ENCODE peak calls at places on chromosome 7, in five cellular contexts. One of them, this sample, is unnamed.

GRCh38 chr7:22631730-22632129 is 95.3 kb upstream of the IL6 start:
- DNase-seq in neural crest cell: no peak
- DNase-seq in caudate nucleus: no peak
- DNase-seq in hepatocyte: no peak
- DNase-seq in effector memory CD4-positive, alpha-beta T cell: no peak
- DNase-seq in this sample: no peak

GRCh38 chr7:113209449-113210203 is 91.3 kb upstream of the SMIM30 start:
- DNase-seq in effector memory CD4-positive, alpha-beta T cell: no peak
- DNase-seq in neural crest cell: no peak
- DNase-seq in caudate nucleus: no peak
- DNase-seq in hepatocyte: no peak
- DNase-seq in this sample: no peak

GRCh38 chr7:126783613-126784012 is 469.1 kb downstream of the GRM8 start:
- DNase-seq in neural crest cell: no peak
- DNase-seq in caudate nucleus: no peak
- DNase-seq in hepatocyte: no peak
- DNase-seq in effector memory CD4-positive, alpha-beta T cell: no peak
- DNase-seq in this sample: no peak

GRCh38 chr7:68623030-68623429 is 975.2 kb upstream of the AUTS2 start:
- DNase-seq in hepatocyte: no peak
- DNase-seq in effector memory CD4-positive, alpha-beta T cell: no peak
- DNase-seq in neural crest cell: no peak
- DNase-seq in caudate nucleus: no peak
- DNase-seq in this sample: no peak

GRCh38 chr7:155590215-155591023 is 44.1 kb upstream of the CNPY1 start:
- DNase-seq in caudate nucleus: no peak
- DNase-seq in hepatocyte: peak; percentile 54
- DNase-seq in effector memory CD4-positive, alpha-beta T cell: no peak
- DNase-seq in neural crest cell: peak; percentile 20
- DNase-seq in this sample: no peak

GRCh38 chr7:139720705-139721231 is 57.0 kb downstream of the HIPK2 start:
- DNase-seq in effector memory CD4-positive, alpha-beta T cell: no peak
- DNase-seq in neural crest cell: no peak
- DNase-seq in hepatocyte: no peak
- DNase-seq in caudate nucleus: no peak
- DNase-seq in this sample: no peak

GRCh38 chr7:150410131-150410530 is 31.0 kb downstream of the ZNF775 start:
- DNase-seq in neural crest cell: no peak
- DNase-seq in hepatocyte: no peak
- DNase-seq in effector memory CD4-positive, alpha-beta T cell: no peak
- DNase-seq in caudate nucleus: no peak
- DNase-seq in this sample: no peak

GRCh38 chr7:155306677-155307470 is 9.2 kb downstream of the INSIG1 start:
- DNase-seq in effector memory CD4-positive, alpha-beta T cell: no peak
- DNase-seq in hepatocyte: no peak
- DNase-seq in caudate nucleus: no peak
- DNase-seq in neural crest cell: no peak
- DNase-seq in this sample: no peak

GRCh38 chr7:114622189-114622588 is 207.6 kb downstream of the FOXP2 start:
- DNase-seq in caudate nucleus: no peak
- DNase-seq in effector memory CD4-positive, alpha-beta T cell: no peak
- DNase-seq in neural crest cell: no peak
- DNase-seq in hepatocyte: no peak
- DNase-seq in this sample: no peak

GRCh38 chr7:130369110-130369711 is 11.1 kb upstream of the CPA1 start:
- DNase-seq in caudate nucleus: no peak
- DNase-seq in hepatocyte: peak; percentile 56
- DNase-seq in effector memory CD4-positive, alpha-beta T cell: no peak
- DNase-seq in neural crest cell: no peak
- DNase-seq in this sample: no peak

GRCh38 chr7:5574770-5575269 is 151.2 kb upstream of the TNRC18 start:
- DNase-seq in neural crest cell: no peak
- DNase-seq in effector memory CD4-positive, alpha-beta T cell: no peak
- DNase-seq in caudate nucleus: no peak
- DNase-seq in hepatocyte: no peak
- DNase-seq in this sample: no peak

GRCh38 chr7:108078156-108078781 is 51.9 kb downstream of the LAMB4 start:
- DNase-seq in hepatocyte: no peak
- DNase-seq in neural crest cell: no peak
- DNase-seq in effector memory CD4-positive, alpha-beta T cell: no peak
- DNase-seq in caudate nucleus: no peak
- DNase-seq in this sample: no peak

GRCh38 chr7:31975546-31975945 is 94.7 kb downstream of the PDE1C start:
- DNase-seq in hepatocyte: no peak
- DNase-seq in effector memory CD4-positive, alpha-beta T cell: no peak
- DNase-seq in caudate nucleus: no peak
- DNase-seq in neural crest cell: no peak
- DNase-seq in this sample: no peak

GRCh38 chr7:158829021-158829341 is 328 bp downstream of the ESYT2 start:
- DNase-seq in caudate nucleus: no peak
- DNase-seq in hepatocyte: peak; percentile 88
- DNase-seq in neural crest cell: peak; percentile 48
- DNase-seq in effector memory CD4-positive, alpha-beta T cell: peak; percentile 41
- DNase-seq in this sample: peak; percentile 45

GRCh38 chr7:98233241-98234070 is 18.6 kb downstream of the TECPR1 start:
- DNase-seq in neural crest cell: no peak
- DNase-seq in effector memory CD4-positive, alpha-beta T cell: no peak
- DNase-seq in caudate nucleus: no peak
- DNase-seq in hepatocyte: no peak
- DNase-seq in this sample: no peak

GRCh38 chr7:29035044-29035740 is 77.1 kb upstream of the TRIL start:
- DNase-seq in hepatocyte: no peak
- DNase-seq in neural crest cell: no peak
- DNase-seq in caudate nucleus: no peak
- DNase-seq in effector memory CD4-positive, alpha-beta T cell: no peak
- DNase-seq in this sample: no peak

GRCh38 chr7:143396625-143397556 is 11.8 kb downstream of the EPHA1 start:
- DNase-seq in hepatocyte: no peak
- DNase-seq in neural crest cell: no peak
- DNase-seq in caudate nucleus: no peak
- DNase-seq in effector memory CD4-positive, alpha-beta T cell: no peak
- DNase-seq in this sample: no peak

GRCh38 chr7:95246935-95247370 is 77.4 kb downstream of the PON1 start:
- DNase-seq in effector memory CD4-positive, alpha-beta T cell: no peak
- DNase-seq in neural crest cell: peak; percentile 50
- DNase-seq in hepatocyte: peak; percentile 86
- DNase-seq in caudate nucleus: peak; percentile 11
- DNase-seq in this sample: no peak

GRCh38 chr7:129431911-129432643 is 2.2 kb upstream of the STRIP2 start:
- DNase-seq in neural crest cell: no peak
- DNase-seq in effector memory CD4-positive, alpha-beta T cell: no peak
- DNase-seq in caudate nucleus: no peak
- DNase-seq in hepatocyte: no peak
- DNase-seq in this sample: no peak

GRCh38 chr7:142231716-142232115 is 26.1 kb downstream of the PRSS58 start:
- DNase-seq in caudate nucleus: no peak
- DNase-seq in neural crest cell: peak; percentile 3
- DNase-seq in hepatocyte: peak; percentile 25
- DNase-seq in effector memory CD4-positive, alpha-beta T cell: no peak
- DNase-seq in this sample: no peak

GRCh38 chr7:7354674-7355073 is 172.3 kb downstream of the C1GALT1 start:
- DNase-seq in neural crest cell: no peak
- DNase-seq in hepatocyte: peak; percentile 6
- DNase-seq in caudate nucleus: no peak
- DNase-seq in effector memory CD4-positive, alpha-beta T cell: no peak
- DNase-seq in this sample: no peak

GRCh38 chr7:127824682-127825081 is 172.7 kb downstream of the SND1 start:
- DNase-seq in neural crest cell: no peak
- DNase-seq in effector memory CD4-positive, alpha-beta T cell: no peak
- DNase-seq in hepatocyte: no peak
- DNase-seq in caudate nucleus: no peak
- DNase-seq in this sample: no peak

GRCh38 chr7:5377279-5377678 is 46.4 kb downstream of the TNRC18 start:
- DNase-seq in caudate nucleus: no peak
- DNase-seq in neural crest cell: no peak
- DNase-seq in effector memory CD4-positive, alpha-beta T cell: no peak
- DNase-seq in hepatocyte: no peak
- DNase-seq in this sample: no peak

This sample was measured in T-helper 9 cell.